ENCODE peak calls at places on chromosomes 6 and 20, in four cellular contexts. Q is IMR-90, A is H1, U is K562. E is an unnamed sample.

GRCh38 chr20:54350415-54350814 is 125.0 kb upstream of the DOK5 start:
- DNase-seq in U (no peak), A (no peak), Q (peak), E (no peak)

GRCh38 chr6:52304917-52305316 is 20.4 kb upstream of the MCM3 start:
- DNase-seq in Q (peak), U (no peak), A (no peak), E (no peak)

GRCh38 chr6:135390450-135390849 is 107.1 kb downstream of the AHI1 start:
- DNase-seq in A (no peak), Q (no peak), U (no peak), E (no peak)

GRCh38 chr6:47135772-47136171 is 93.6 kb upstream of the ADGRF1 start:
- DNase-seq in U (peak), A (no peak), Q (peak), E (no peak)

GRCh38 chr20:25278636-25279361 is 30.9 kb downstream of the PYGB start:
- DNase-seq in U (no peak), A (peak), Q (no peak), E (no peak)

GRCh38 chr6:106099235-106099537 is 13.1 kb downstream of the PRDM1 start:
- DNase-seq in A (no peak), U (no peak), Q (no peak), E (no peak)

GRCh38 chr6:87277123-87277522 is 45.3 kb upstream of the SMIM8 start:
- DNase-seq in U (no peak), A (no peak), Q (peak), E (no peak)

GRCh38 chr6:16535564-16535963 is 225.7 kb downstream of the ATXN1 start:
- DNase-seq in A (no peak), U (no peak), Q (no peak), E (no peak)

GRCh38 chr6:168107191-168107940 is 28.4 kb upstream of the FRMD1 start:
- DNase-seq in U (no peak), Q (no peak), A (no peak), E (no peak)

DNA sequence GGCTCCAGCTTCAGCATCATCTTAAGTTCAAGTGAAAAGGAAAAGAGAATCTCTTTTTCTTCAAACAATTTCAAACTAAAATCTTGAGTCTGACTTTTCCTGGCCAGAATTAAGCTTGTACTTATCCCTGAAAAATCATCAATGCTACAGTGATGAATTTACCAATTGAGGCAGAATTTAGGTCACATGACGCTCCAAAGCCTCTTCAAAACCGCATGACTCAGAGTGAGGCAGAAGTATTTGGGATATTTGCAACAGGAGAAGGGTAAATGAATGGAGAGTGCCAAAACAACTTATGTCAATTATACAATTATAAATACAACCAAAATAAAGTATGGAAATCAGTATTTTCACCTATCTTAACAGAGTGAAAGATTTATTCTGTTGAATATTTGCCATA is 515.5 kb downstream of the COL12A1 start:
- DNase-seq in Q (peak), A (no peak), U (no peak), E (no peak)
- TF ChIP-seq CHD1 in Q (no peak), A (no peak), U (no peak), E (no peak)

GRCh38 chr6:157768304-157768703 is 54.7 kb upstream of the SNX9 start:
- DNase-seq in A (no peak), U (no peak), Q (no peak), E (peak)

GRCh38 chr6:157768863-157769551 is 54.0 kb upstream of the SNX9 start:
- DNase-seq in U (no peak), Q (no peak), A (no peak), E (no peak)

GRCh38 chr6:157767757-157768156 is 55.3 kb upstream of the SNX9 start:
- DNase-seq in Q (no peak), U (no peak), A (no peak), E (no peak)

GRCh38 chr6:157770946-157771345 is 52.1 kb upstream of the SNX9 start:
- DNase-seq in A (no peak), Q (peak), U (no peak), E (no peak)

DNA sequence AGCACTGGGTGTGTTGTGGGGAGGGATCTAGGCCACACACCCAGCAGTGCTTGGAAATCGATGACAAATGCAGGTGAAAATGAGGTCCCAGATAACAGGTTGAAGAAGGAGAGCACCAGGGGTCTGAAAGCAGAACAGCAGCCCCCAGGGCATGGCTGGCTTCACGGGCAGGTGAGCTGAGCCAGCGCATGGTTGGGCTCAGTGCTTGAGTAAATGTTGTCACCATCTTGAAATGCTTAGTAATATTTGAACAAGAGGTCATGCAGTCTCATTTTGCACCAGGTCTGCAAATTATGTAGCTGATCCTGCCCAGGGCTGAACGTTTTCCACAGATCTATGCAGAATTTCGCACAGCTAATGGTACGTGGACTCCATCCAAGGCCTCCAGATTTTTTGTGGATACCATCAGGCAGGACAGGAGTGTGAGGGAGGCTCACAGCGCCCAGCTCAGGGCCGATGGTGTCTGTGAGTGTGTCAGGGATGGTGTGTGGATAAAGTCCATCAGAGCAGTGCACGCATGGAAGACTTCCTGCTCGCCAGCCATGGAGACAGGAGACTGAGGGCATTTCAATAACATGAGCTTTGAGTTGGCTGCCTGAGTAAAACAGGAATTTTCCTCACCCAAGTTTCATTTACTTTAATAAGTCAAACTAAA is 53.1 kb upstream of the SNX9 start:
- DNase-seq in A (no peak), Q (no peak), U (no peak), E (no peak)
- TF ChIP-seq CHD1 in A (no peak), Q (no peak), U (no peak), E (no peak)

DNA sequence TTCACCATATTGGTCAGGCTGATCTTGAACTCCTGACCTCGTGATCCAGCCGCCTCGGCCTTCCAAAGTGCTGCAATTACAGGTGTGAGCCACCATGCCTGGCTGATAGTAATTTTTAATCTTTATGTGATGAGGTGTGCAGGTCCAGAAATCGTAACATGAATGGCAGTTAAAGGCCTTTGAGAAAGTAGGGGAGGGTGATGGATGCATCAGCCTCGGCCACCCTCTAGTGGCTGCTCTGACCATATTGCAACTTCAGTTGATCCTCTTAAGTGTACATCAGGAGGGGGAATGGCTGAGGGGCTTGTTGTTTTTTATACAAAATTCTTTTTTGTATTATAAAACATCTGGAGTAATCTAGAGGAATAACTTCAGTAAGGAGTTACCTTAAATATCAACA is 193.0 kb downstream of the ZFAND3 start:
- DNase-seq in Q (peak), A (peak), U (peak), E (no peak)
- TF ChIP-seq CHD1 in Q (no peak), A (no peak), U (no peak), E (no peak)

GRCh38 chr6:123681957-123682462 is 45.3 kb upstream of the TRDN start:
- DNase-seq in U (no peak), A (no peak), Q (no peak), E (no peak)
- TF ChIP-seq CHD1 in U (no peak), A (no peak), Q (no peak), E (no peak)

DNA sequence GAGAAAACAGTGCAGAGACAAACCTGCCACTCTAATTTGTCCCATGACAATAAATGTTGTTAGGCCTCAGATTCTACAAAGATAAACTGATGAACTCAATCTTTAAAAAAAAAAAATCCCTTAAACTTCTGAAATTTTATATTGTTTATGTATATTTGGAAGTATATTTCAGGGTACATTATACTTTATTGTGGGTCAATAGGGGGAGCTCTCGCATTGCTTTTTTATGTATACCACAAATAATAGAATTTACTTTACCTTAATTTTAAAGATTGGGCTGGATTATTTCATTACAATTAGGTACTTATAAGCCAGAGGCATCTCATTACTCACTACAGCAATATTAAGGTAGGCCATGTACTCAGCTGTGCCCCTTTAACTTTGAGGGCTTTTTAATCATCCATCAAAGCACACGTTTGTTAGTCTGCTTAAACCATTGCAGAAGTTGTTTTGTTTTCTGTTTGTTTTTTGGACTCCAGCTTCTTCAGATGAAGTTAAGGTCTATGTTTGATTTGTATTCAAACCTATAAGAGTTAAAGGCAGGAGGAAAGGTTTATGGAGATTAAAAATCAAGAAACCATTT is 56.3 kb upstream of the EYA4 start:
- DNase-seq in A (no peak), Q (peak), U (no peak), E (no peak)
- TF ChIP-seq CHD1 in A (no peak), Q (no peak), U (no peak), E (no peak)

GRCh38 chr20:45433316-45433715 is 17.4 kb downstream of the PIGT start:
- DNase-seq in A (no peak), Q (peak), U (no peak), E (no peak)

GRCh38 chr20:45440891-45441685 is 25.1 kb downstream of the PIGT start:
- DNase-seq in A (no peak), Q (no peak), U (no peak), E (no peak)

GRCh38 chr20:45440424-45440823 is 24.5 kb downstream of the PIGT start:
- DNase-seq in U (no peak), A (no peak), Q (no peak), E (no peak)

GRCh38 chr20:45432294-45432693 is 16.4 kb downstream of the PIGT start:
- DNase-seq in U (no peak), Q (no peak), A (no peak), E (peak)

DNA sequence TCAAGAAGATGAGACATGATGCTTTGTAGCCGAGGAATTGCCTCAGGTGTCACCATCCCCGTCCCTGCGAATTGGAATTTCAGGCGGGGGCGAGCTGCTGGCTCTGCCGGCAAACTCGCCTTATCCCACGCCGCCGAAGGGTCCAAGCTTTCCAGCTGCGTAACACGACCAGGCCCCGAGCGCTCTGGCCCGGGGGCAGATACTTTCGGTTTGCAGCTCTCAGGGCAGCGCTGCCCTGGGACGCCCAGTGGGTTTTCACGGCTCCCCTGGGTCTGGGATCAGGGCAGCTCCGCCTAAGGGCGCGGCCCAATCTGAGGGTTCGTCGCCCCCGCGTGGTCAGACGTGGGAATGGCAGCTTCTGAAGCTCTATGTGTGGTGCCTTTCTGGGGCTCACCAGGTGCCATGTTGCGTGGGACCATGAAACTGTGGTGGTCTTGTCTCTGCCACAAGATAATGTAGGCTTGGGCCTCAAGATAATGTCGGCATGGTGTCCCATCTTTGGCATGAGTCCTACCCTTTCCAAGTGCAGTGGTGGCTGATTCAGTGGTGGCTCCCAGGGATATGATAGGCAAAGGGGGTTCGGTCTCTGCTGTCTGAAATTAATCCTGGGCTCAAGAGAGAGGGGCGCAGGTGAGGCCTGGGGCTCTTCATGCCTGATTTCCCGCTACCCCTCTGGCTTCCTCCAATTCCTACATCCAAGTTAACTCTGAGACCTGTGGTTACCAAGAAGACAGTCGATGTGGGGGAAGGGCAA is 21.0 kb downstream of the PIGT start:
- DNase-seq in Q (peak), A (peak), U (peak), E (no peak)
- TF ChIP-seq CHD1 in Q (no peak), A (no peak), U (no peak), E (no peak)